ENCODE peak calls at places on chromosome 15, in four cellular contexts. T, B, R and N are unnamed samples.

GRCh38 chr15:83837946-83838571 is 184.1 kb downstream of the ADAMTSL3 start:
- DNase-seq in T (no peak), B (no peak), R (no peak), N (no peak)

GRCh38 chr15:70753101-70753829 is 10.1 kb downstream of the UACA start:
- DNase-seq in T (no peak), B (no peak), R (no peak), N (no peak)

GRCh38 chr15:38611228-38611627 is 46.6 kb upstream of the RASGRP1 start:
- DNase-seq in T (no peak), B (no peak), R (no peak), N (no peak)

GRCh38 chr15:74664028-74664616 is 31.7 kb downstream of the EDC3 start:
- DNase-seq in T (no peak), B (no peak), R (peak; percentile 36), N (no peak)

GRCh38 chr15:69391046-69391757 is 22.9 kb upstream of the KIF23 start:
- DNase-seq in T (no peak), B (no peak), R (no peak), N (no peak)

GRCh38 chr15:52082197-52083036 is 30.2 kb downstream of the BCL2L10 start:
- DNase-seq in T (no peak), B (no peak), R (no peak), N (no peak)

GRCh38 chr15:90106522-90107117 is 4.4 kb upstream of the IDH2 start:
- DNase-seq in T (no peak), B (no peak), R (peak; percentile 77), N (no peak)

GRCh38 chr15:60727661-60728060 is 248.7 kb upstream of the ICE2 start:
- DNase-seq in T (no peak), B (no peak), R (no peak), N (no peak)

GRCh38 chr15:60673918-60674558 is 195.1 kb upstream of the ICE2 start:
- DNase-seq in T (no peak), B (no peak), R (no peak), N (no peak)

GRCh38 chr15:91694829-91695205 is 158.7 kb upstream of the SLCO3A1 start:
- DNase-seq in T (no peak), B (no peak), R (no peak), N (no peak)

GRCh38 chr15:58065445-58066041 is at the start of gene ALDH1A2:
- DNase-seq in T (peak; percentile 90), B (no peak), R (peak; percentile 52), N (no peak)

GRCh38 chr15:82810061-82810862 is 834 bp downstream of the WHAMM start:
- DNase-seq in T (peak; percentile 82), B (peak; percentile 48), R (peak; percentile 25), N (peak; percentile 8)

GRCh38 chr15:83769411-83769960 is 115.6 kb downstream of the ADAMTSL3 start:
- DNase-seq in T (no peak), B (no peak), R (no peak), N (no peak)

GRCh38 chr15:60858511-60859085 is 370.5 kb downstream of the RORA start:
- DNase-seq in T (no peak), B (no peak), R (no peak), N (no peak)

GRCh38 chr15:31060429-31061140 is 40.9 kb downstream of the TRPM1 start:
- DNase-seq in T (no peak), B (no peak), R (no peak), N (no peak)

GRCh38 chr15:74307827-74308642 is 59.4 kb downstream of the CYP11A1 start:
- DNase-seq in T (no peak), B (no peak), R (no peak), N (no peak)

GRCh38 chr15:80846416-80846815 is 67.2 kb downstream of the CEMIP start:
- DNase-seq in T (no peak), B (no peak), R (no peak), N (no peak)

GRCh38 chr15:52277575-52277974 is 18.0 kb downstream of the MYO5C start:
- DNase-seq in T (no peak), B (no peak), R (no peak), N (no peak)

GRCh38 chr15:88447741-88448140 is 19.4 kb downstream of the MRPL46 start:
- DNase-seq in T (no peak), B (no peak), R (no peak), N (no peak)

GRCh38 chr15:42121021-42121420 is 26.7 kb upstream of the PLA2G4D start:
- DNase-seq in T (no peak), B (no peak), R (no peak), N (no peak)

GRCh38 chr15:38176155-38176554 is 76.5 kb upstream of the SPRED1 start:
- DNase-seq in T (no peak), B (no peak), R (no peak), N (no peak)

GRCh38 chr15:70625438-70625837 is 137.9 kb downstream of the UACA start:
- DNase-seq in T (no peak), B (no peak), R (no peak), N (no peak)

GRCh38 chr15:90343391-90343790 is 8.7 kb upstream of the ZNF774 start:
- DNase-seq in T (no peak), B (no peak), R (no peak), N (no peak)

GRCh38 chr15:89825264-89825940 is 10.8 kb upstream of the ANPEP start:
- DNase-seq in T (no peak), B (no peak), R (no peak), N (no peak)

GRCh38 chr15:90095521-90095959 is 6.7 kb downstream of the IDH2 start:
- DNase-seq in T (no peak), B (no peak), R (no peak), N (no peak)

GRCh38 chr15:99167640-99168039 is 62.8 kb downstream of the SYNM start:
- DNase-seq in T (no peak), B (no peak), R (no peak), N (no peak)

GRCh38 chr15:88900309-88900981 is 5.1 kb upstream of the HAPLN3 start:
- DNase-seq in T (no peak), B (no peak), R (no peak), N (no peak)

GRCh38 chr15:83462953-83463433 is 15.9 kb downstream of the SH3GL3 start:
- DNase-seq in T (no peak), B (no peak), R (no peak), N (no peak)

GRCh38 chr15:51907136-51907862 is 64.3 kb downstream of the LEO1 start:
- DNase-seq in T (no peak), B (no peak), R (no peak), N (no peak)

GRCh38 chr15:29690765-29691475 is 131.3 kb downstream of the TJP1 start:
- DNase-seq in T (no peak), B (no peak), R (no peak), N (no peak)

GRCh38 chr15:84112025-84112424 is 123.5 kb upstream of the GOLGA6L4 start:
- DNase-seq in T (no peak), B (no peak), R (no peak), N (no peak)

GRCh38 chr15:64975390-64975789 is 14.3 kb downstream of the SPG21 start:
- DNase-seq in T (no peak), B (no peak), R (no peak), N (no peak)

GRCh38 chr15:29570121-29570930 is 251.9 kb downstream of the TJP1 start:
- DNase-seq in T (peak; percentile 72), B (no peak), R (no peak), N (no peak)

GRCh38 chr15:99068186-99068585 is 36.7 kb upstream of the SYNM start:
- DNase-seq in T (no peak), B (no peak), R (no peak), N (no peak)

GRCh38 chr15:76380249-76380648 is 43.7 kb downstream of the ISL2 start:
- DNase-seq in T (no peak), B (no peak), R (no peak), N (no peak)

GRCh38 chr15:44147636-44148035 is 47.4 kb downstream of the FRMD5 start:
- DNase-seq in T (no peak), B (no peak), R (no peak), N (no peak)